ENCODE peak calls at places on chromosomes 5 and 9, in eight cellular contexts. M is stimulated activated CD4-positive, alpha-beta T cell treated with anti-CD3 and anti-CD28 coated beads, Interleukin-4, amount 100 ng/mL, for 48 hours; U is A172; G is Ammon's horn; J is fibroblast of pulmonary artery; K is activated CD8-positive, alpha-beta T cell treated with anti-CD3 and anti-CD28 coated beads for 36 hours; P is adrenal gland; I is naive thymus-derived CD8-positive, alpha-beta T cell. F is an unnamed sample.

GRCh38 chr9:36319183-36319582 is 60.9 kb upstream of the GNE start:
- DNase-seq in M (no peak), U (no peak), G (no peak), J (no peak), K (no peak), P (no peak), I (no peak), F (no peak)

GRCh38 chr5:61686491-61687257 is 354.6 kb downstream of the ZSWIM6 start:
- DNase-seq in M (no peak), U (no peak), G (no peak), J (no peak), K (no peak), P (no peak), I (no peak), F (no peak)

GRCh38 chr5:15821506-15821905 is 321.5 kb downstream of the FBXL7 start:
- DNase-seq in M (no peak), U (peak; percentile 64), G (no peak), J (peak; percentile 33), K (no peak), P (no peak), I (no peak), F (no peak)

GRCh38 chr9:126499005-126499910 is 114.5 kb upstream of the LMX1B start:
- DNase-seq in M (no peak), U (no peak), G (no peak), J (peak; percentile 37), K (peak; percentile 39), P (no peak), I (peak; percentile 56), F (peak; percentile 69)

GRCh38 chr9:93039976-93040375 is 18.5 kb upstream of the SUSD3 start:
- DNase-seq in M (no peak), U (no peak), G (no peak), J (no peak), K (no peak), P (no peak), I (no peak), F (no peak)

GRCh38 chr5:168772466-168772961 is 193.3 kb upstream of the PANK3 start:
- DNase-seq in M (no peak), U (no peak), G (no peak), J (no peak), K (no peak), P (no peak), I (no peak), F (peak; percentile 92)

GRCh38 chr5:158756873-158757272 is 342.8 kb downstream of the EBF1 start:
- DNase-seq in M (no peak), U (no peak), G (no peak), J (no peak), K (no peak), P (no peak), I (no peak), F (no peak)

GRCh38 chr9:74762950-74763349 is 124.8 kb downstream of the TRPM6 start:
- DNase-seq in M (no peak), U (no peak), G (no peak), J (no peak), K (no peak), P (no peak), I (no peak), F (no peak)

GRCh38 chr9:125549465-125550215 is 157.4 kb downstream of the MAPKAP1 start:
- DNase-seq in M (no peak), U (no peak), G (peak; percentile 56), J (peak; percentile 27), K (no peak), P (peak; percentile 77), I (no peak), F (no peak)

GRCh38 chr9:125987420-125987819 is 240.2 kb downstream of the PBX3 start:
- DNase-seq in M (no peak), U (no peak), G (no peak), J (no peak), K (no peak), P (no peak), I (no peak), F (no peak)

GRCh38 chr9:79651251-79651795 is 79.6 kb downstream of the TLE4 start:
- DNase-seq in M (no peak), U (no peak), G (peak; percentile 40), J (no peak), K (no peak), P (no peak), I (no peak), F (no peak)

GRCh38 chr5:72920690-72921089 is 35.2 kb upstream of the FCHO2 start:
- DNase-seq in M (no peak), U (peak; percentile 51), G (no peak), J (peak; percentile 52), K (no peak), P (no peak), I (no peak), F (no peak)

GRCh38 chr5:179530069-179530998 is 20.0 kb upstream of the RUFY1 start:
- DNase-seq in M (peak; percentile 51), U (no peak), G (peak; percentile 44), J (peak; percentile 24), K (peak; percentile 81), P (peak; percentile 55), I (peak; percentile 59), F (no peak)

GRCh38 chr5:78691073-78691960 is 42.7 kb upstream of the LHFPL2 start:
- DNase-seq in M (no peak), U (no peak), G (no peak), J (no peak), K (no peak), P (no peak), I (no peak), F (no peak)

GRCh38 chr5:167295686-167296015 is 995.8 kb upstream of the WWC1 start:
- DNase-seq in M (no peak), U (no peak), G (no peak), J (peak; percentile 35), K (no peak), P (no peak), I (no peak), F (no peak)

GRCh38 chr5:84403773-84404172 is 19.1 kb upstream of the EDIL3 start:
- DNase-seq in M (no peak), U (peak; percentile 84), G (no peak), J (peak; percentile 80), K (no peak), P (no peak), I (no peak), F (no peak)

GRCh38 chr9:71594566-71594965 is 173.7 kb downstream of the CEMIP2 start:
- DNase-seq in M (no peak), U (no peak), G (no peak), J (no peak), K (no peak), P (no peak), I (no peak), F (no peak)

GRCh38 chr9:89668216-89668867 is 63.5 kb downstream of the GADD45G start:
- DNase-seq in M (no peak), U (no peak), G (no peak), J (no peak), K (peak; percentile 33), P (no peak), I (no peak), F (no peak)

GRCh38 chr9:93254806-93255519 is 71.0 kb downstream of the WNK2 start:
- DNase-seq in M (no peak), U (no peak), G (peak; percentile 38), J (no peak), K (no peak), P (no peak), I (no peak), F (no peak)

GRCh38 chr5:78515665-78516064 is 132.9 kb downstream of the LHFPL2 start:
- DNase-seq in M (no peak), U (no peak), G (no peak), J (no peak), K (no peak), P (no peak), I (no peak), F (no peak)

GRCh38 chr5:110055301-110055700 is 365.6 kb downstream of the MAN2A1 start:
- DNase-seq in M (no peak), U (no peak), G (peak; percentile 47), J (no peak), K (no peak), P (no peak), I (no peak), F (no peak)

GRCh38 chr5:134125195-134126015 is 10.9 kb downstream of the TCF7 start:
- DNase-seq in M (no peak), U (peak; percentile 99), G (peak; percentile 62), J (peak; percentile 50), K (peak; percentile 59), P (peak; percentile 65), I (no peak), F (peak; percentile 50)

GRCh38 chr9:68455436-68455835 is 85.2 kb downstream of the TMEM252 start:
- DNase-seq in M (no peak), U (no peak), G (no peak), J (no peak), K (no peak), P (no peak), I (no peak), F (no peak)

GRCh38 chr5:148808864-148809642 is 17.4 kb upstream of the ADRB2 start:
- DNase-seq in M (no peak), U (no peak), G (peak; percentile 46), J (no peak), K (peak; percentile 55), P (peak; percentile 27), I (peak; percentile 45), F (peak; percentile 84)